ENCODE peak calls at places on chromosomes 5 and 9, in four cellular contexts. A is mucosa of gallbladder; J is effector memory CD4-positive, alpha-beta T cell; L is AG09309. N is an unnamed sample.
A peak's percentile ranks its signal among the peaks of the same experiment; 100 is the strongest.

GRCh38 chr9:15268796-15269195 is 38.2 kb downstream of the TTC39B start:
- DNase-seq in A (no peak), J (no peak), L (no peak), N (no peak)

GRCh38 chr5:117394506-117395157 is 820.0 kb upstream of the SEMA6A start:
- DNase-seq in A (no peak), J (no peak), L (no peak), N (no peak)

GRCh38 chr5:83035373-83036170 is 41.6 kb downstream of the TMEM167A start:
- DNase-seq in A (peak; percentile 47), J (no peak), L (no peak), N (no peak)

GRCh38 chr5:142097681-142098080 is 10.9 kb upstream of the NDFIP1 start:
- DNase-seq in A (no peak), J (no peak), L (no peak), N (no peak)

GRCh38 chr9:93127395-93127911 is 6.6 kb downstream of the NINJ1 start:
- DNase-seq in A (no peak), J (no peak), L (no peak), N (no peak)

GRCh38 chr9:121886759-121887485 is 206.2 kb downstream of the TTLL11 start:
- DNase-seq in A (no peak), J (no peak), L (no peak), N (no peak)

GRCh38 chr5:138241688-138242547 is 28.8 kb upstream of the CDC23 start:
- DNase-seq in A (no peak), J (no peak), L (no peak), N (no peak)

GRCh38 chr9:120926397-120926928 is at the start of gene TRAF1:
- DNase-seq in A (no peak), J (no peak), L (no peak), N (no peak)

GRCh38 chr5:40603378-40603777 is 76.3 kb upstream of the PTGER4 start:
- DNase-seq in A (no peak), J (no peak), L (no peak), N (no peak)

GRCh38 chr9:114851301-114851700 is 45.5 kb upstream of the TNFSF15 start:
- DNase-seq in A (no peak), J (no peak), L (no peak), N (no peak)

GRCh38 chr5:139058121-139058520 is 140.0 kb downstream of the SIL1 start:
- DNase-seq in A (no peak), J (no peak), L (peak; percentile 47), N (no peak)

GRCh38 chr9:129351642-129352151 is 173.6 kb upstream of the IER5L start:
- DNase-seq in A (no peak), J (no peak), L (no peak), N (no peak)

GRCh38 chr9:81823672-81824554 is 104.3 kb upstream of the SPATA31D4 start:
- DNase-seq in A (no peak), J (no peak), L (no peak), N (no peak)

GRCh38 chr5:151107738-151108520 is 27.1 kb upstream of the TNIP1 start:
- DNase-seq in A (peak; percentile 86), J (no peak), L (no peak), N (no peak)

GRCh38 chr5:148205044-148205813 is 2.4 kb downstream of the SPINK6 start:
- DNase-seq in A (no peak), J (no peak), L (peak; percentile 47), N (no peak)

GRCh38 chr9:136087741-136088480 is 7.2 kb downstream of the NACC2 start:
- DNase-seq in A (no peak), J (no peak), L (no peak), N (no peak)

GRCh38 chr5:161299053-161299452 is 247.5 kb downstream of the GABRB2 start:
- DNase-seq in A (no peak), J (no peak), L (no peak), N (no peak)

N was measured in HFF-Myc.